ENCODE peak calls at places on chromosomes 4 and X, in four cellular contexts. J is IMR-90, F is mesenchymal stem cell, I is H9. T is an unnamed sample.

GRCh38 chr4:150948069-150948468 is 67.0 kb downstream of the LRBA start:
- DNase-seq in J (no peak), F (no peak), I (no peak), T (no peak)

GRCh38 chrX:73847991-73848390 is 285.0 kb downstream of the CHIC1 start:
- DNase-seq in J (no peak), F (no peak), I (no peak), T (no peak)

GRCh38 chr4:4502694-4503311 is 39.0 kb downstream of the STX18 start:
- DNase-seq in J (peak; percentile 79), F (peak; percentile 62), I (no peak), T (no peak)

GRCh38 chrX:23035493-23035892 is 35.7 kb downstream of the DDX53 start:
- DNase-seq in J (no peak), F (no peak), I (peak; percentile 29), T (no peak)

GRCh38 chr4:3047464-3048286 is 26.7 kb downstream of the HTT-AS start:
- DNase-seq in J (peak; percentile 39), F (peak; percentile 64), I (peak; percentile 86), T (peak; percentile 37)

GRCh38 chrX:153793291-153793690 is 884 bp downstream of the IDH3G start:
- DNase-seq in J (no peak), F (peak; percentile 25), I (no peak), T (no peak)

GRCh38 chrX:113980953-113981352 is 602.9 kb upstream of the HTR2C start:
- DNase-seq in J (no peak), F (no peak), I (no peak), T (no peak)

GRCh38 chrX:65900850-65901844 is 138.7 kb downstream of the VSIG4 start:
- DNase-seq in J (no peak), F (no peak), I (no peak), T (no peak)

GRCh38 chr4:78720151-78720726 is 55.9 kb upstream of the BMP2K start:
- DNase-seq in J (no peak), F (no peak), I (peak; percentile 45), T (no peak)

GRCh38 chr4:67122029-67122428 is 423.3 kb downstream of the CENPC start:
- DNase-seq in J (no peak), F (peak; percentile 19), I (no peak), T (no peak)

GRCh38 chrX:68686684-68687045 is 39.2 kb downstream of the STARD8 start:
- DNase-seq in J (no peak), F (peak; percentile 8), I (peak; percentile 43), T (no peak)

GRCh38 chrX:135931644-135932487 is 38.4 kb downstream of the SAGE1 start:
- DNase-seq in J (peak; percentile 24), F (peak; percentile 26), I (peak; percentile 63), T (peak; percentile 6)

GRCh38 chrX:9942086-9942485 is 25.1 kb upstream of the CLDN34 start:
- DNase-seq in J (no peak), F (no peak), I (no peak), T (no peak)

GRCh38 chrX:51568586-51568985 is 50.1 kb downstream of the CENPVL3 start:
- DNase-seq in J (peak; percentile 91), F (peak; percentile 92), I (no peak), T (no peak)

GRCh38 chr4:182843813-182844325 is 73.3 kb downstream of the DCTD start:
- DNase-seq in J (no peak), F (no peak), I (no peak), T (no peak)

GRCh38 chr4:169272265-169272886 is 1.6 kb upstream of the SH3RF1 start:
- DNase-seq in J (peak; percentile 84), F (peak; percentile 52), I (no peak), T (no peak)

GRCh38 chrX:41518127-41518840 is 71.1 kb downstream of the NYX start:
- DNase-seq in J (no peak), F (no peak), I (no peak), T (no peak)

GRCh38 chr4:109243871-109244270 is 58.6 kb downstream of the COL25A1 start:
- DNase-seq in J (no peak), F (no peak), I (no peak), T (no peak)

GRCh38 chr4:140523370-140523856 is 555 bp upstream of the ELMOD2 start:
- DNase-seq in J (no peak), F (no peak), I (no peak), T (no peak)

GRCh38 chr4:7687796-7688195 is 251.9 kb downstream of the AFAP1 start:
- DNase-seq in J (no peak), F (no peak), I (no peak), T (no peak)

GRCh38 chr4:25859429-25860148 is 3.2 kb downstream of the SEL1L3 start:
- DNase-seq in J (no peak), F (no peak), I (no peak), T (no peak)

GRCh38 chr4:25861422-25861926 is 1.3 kb downstream of the SEL1L3 start:
- DNase-seq in J (peak; percentile 47), F (peak; percentile 60), I (no peak), T (no peak)

GRCh38 chr4:25861951-25862410 is 807 bp downstream of the SEL1L3 start:
- DNase-seq in J (peak; percentile 40), F (peak; percentile 58), I (peak; percentile 48), T (no peak)

GRCh38 chr4:25862411-25863346 is at the start of gene SEL1L3:
- DNase-seq in J (no peak), F (no peak), I (peak; percentile 68), T (peak; percentile 38)

DNA sequence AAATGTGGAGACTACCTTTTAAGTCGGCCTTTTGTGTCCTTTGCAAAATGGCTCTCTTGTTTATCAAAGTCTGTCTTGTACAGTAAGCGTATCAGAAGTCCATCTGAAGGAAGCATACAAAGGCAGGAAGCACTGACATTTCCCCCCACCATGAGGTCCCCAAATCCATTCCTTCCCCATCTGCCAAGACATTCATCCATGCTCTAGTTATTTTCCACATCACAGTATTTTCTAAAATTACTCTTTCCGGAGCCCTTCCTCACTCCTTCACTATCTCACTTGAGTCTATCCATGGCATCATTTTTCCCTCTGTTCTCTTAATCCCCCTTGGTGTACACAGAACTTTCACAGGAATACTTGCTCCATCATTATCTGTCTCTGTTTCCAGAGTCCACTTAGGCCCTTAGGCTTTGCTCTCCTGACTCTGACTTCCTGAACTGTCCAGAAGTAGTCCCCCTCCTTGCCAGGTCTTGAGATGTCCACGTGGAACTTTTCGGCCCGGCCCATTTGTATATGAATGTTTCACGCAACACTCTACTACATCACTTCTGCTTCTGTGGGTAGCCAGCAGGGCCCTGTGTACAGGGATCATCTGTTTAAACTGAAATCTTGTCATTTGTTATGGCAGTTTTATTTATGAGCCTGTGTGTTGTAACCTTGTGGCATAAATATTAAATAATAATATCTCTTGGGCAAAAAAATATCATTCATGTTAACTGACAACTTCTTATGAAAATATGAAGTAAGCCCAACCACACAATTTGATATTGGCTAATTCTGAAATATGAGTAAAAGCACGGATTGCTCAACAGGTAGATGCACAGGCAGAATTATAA is 2.0 kb downstream of the SEL1L3 start:
- DNase-seq in J (peak; percentile 42), F (no peak), I (no peak), T (no peak)
- H3K27ac ChIP-seq in J (no peak overlapping the region), F (no peak overlapping the region), I (no peak overlapping the region), T (no peak overlapping the region)

DNA sequence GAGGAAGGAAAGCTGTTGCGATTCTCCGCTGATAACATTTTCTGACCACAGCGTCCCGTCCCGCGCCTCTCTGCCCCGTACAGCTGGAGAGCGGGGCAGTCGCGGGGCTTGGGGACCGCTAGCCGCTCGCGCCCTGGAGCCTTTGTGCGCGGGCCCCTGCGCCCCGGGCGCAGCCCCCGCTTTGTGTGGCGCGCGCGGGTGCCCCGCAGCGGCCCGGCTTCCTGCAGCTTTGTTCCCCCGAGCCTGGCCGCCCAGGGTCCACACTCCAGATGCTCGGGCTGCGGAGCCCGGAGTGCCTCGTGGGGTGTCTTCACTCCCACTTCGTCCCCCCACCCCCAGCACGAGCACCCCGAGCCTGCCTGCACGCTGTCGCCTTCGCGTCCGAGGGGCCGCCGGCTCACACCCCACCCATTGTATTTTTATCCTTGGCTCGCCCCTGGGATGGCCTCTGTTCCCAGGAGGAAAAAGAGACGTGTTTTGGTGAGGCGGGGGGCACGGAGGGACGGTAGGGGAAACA is 535 bp downstream of the TMEM131L start:
- DNase-seq in J (no peak), F (no peak), I (no peak), T (no peak)
- H3K14ac ChIP-seq in J (peak overlapping the region; percentile 84), F (peak overlapping the region; percentile 41), I (peak overlapping the region; percentile 85), T (peak overlapping the region; percentile 49)

GRCh38 chr4:186699881-186700397 is 23.7 kb downstream of the FAT1 start:
- DNase-seq in J (no peak), F (no peak), I (no peak), T (no peak)

GRCh38 chr4:186701788-186702187 is 21.9 kb downstream of the FAT1 start:
- DNase-seq in J (no peak), F (no peak), I (no peak), T (no peak)

GRCh38 chr4:186701273-186701672 is 22.4 kb downstream of the FAT1 start:
- DNase-seq in J (peak; percentile 41), F (peak; percentile 59), I (peak; percentile 84), T (peak; percentile 75)

GRCh38 chr4:186699298-186699697 is 24.4 kb downstream of the FAT1 start:
- DNase-seq in J (peak; percentile 22), F (peak; percentile 44), I (no peak), T (no peak)

DNA sequence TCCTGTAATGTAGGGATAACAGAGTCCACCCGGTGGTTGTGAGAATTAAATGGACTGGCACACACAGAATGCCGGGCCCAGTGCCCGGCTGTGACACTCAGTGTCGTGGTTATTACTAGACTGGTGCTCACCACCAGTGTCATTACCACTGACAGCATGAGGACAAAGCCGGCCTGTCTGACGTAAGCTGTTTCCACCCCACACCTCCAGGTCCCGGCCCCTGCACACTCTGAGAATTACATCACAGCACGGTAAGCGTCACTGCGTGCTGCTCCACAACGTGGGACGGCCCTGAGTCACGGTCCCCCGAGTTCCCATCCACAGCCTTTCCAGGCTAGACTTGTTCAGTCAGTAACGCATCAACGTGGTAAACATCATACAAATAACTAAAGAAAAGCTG is 22.9 kb downstream of the FAT1 start:
- DNase-seq in J (peak; percentile 76), F (no peak), I (no peak), T (no peak)
- H2BK5ac ChIP-seq in J (no peak overlapping the region), F (no peak overlapping the region), I (no peak overlapping the region), T (no peak overlapping the region)

GRCh38 chrX:78655642-78656041 is 3.5 kb downstream of the RTL3 start:
- DNase-seq in J (no peak), F (no peak), I (no peak), T (no peak)

GRCh38 chrX:78659955-78660354 is 827 bp upstream of the RTL3 start:
- DNase-seq in J (no peak), F (no peak), I (no peak), T (no peak)

GRCh38 chrX:78652971-78653822 is 5.9 kb downstream of the RTL3 start:
- DNase-seq in J (peak; percentile 85), F (peak; percentile 80), I (no peak), T (no peak)

DNA sequence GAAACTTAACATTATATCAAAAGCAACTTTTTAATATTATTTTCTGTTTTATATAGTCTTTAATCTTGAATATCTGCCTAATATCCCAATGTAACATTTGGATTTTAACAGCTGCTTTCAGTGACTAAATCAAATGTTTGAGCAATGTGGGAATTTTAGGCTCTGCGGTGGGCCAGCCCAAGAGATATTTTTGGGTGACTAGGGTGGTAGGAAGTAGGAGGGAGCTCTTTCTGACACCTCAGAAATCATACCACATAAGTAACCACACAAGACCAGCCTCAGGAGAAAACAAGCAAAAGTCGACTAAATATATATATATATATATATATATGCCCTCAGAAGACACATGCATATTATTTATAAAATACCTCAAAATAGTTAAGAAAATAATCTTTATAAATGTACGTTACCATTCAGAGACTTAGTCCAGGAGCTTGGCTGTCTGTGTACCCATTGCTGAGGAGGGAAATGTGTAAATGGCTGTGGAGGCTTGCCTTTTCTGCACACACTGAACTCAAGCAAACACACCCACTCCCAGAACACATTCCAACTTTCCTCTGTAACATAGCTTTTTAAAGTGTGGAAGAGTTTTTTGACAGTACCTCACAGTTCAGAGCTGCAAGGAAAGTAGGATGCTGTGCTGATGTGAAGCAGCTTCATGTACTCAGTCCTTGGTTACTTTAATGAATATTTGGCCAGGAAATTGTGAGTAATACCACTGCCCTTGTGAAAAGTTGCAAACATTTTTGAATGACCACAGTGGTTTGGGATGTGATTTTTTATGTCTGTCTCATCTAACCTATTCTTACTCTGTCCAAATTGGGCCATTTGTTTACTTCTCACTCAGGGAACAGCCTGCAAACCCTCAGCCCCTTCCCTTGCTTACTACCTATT is at the start of gene RTL3:
- DNase-seq in J (peak; percentile 78), F (peak; percentile 68), I (no peak), T (no peak)
- H3K27ac ChIP-seq in J (no peak within 1 kb of the TSS), F (peak within 1 kb of the TSS; percentile 18), I (no peak within 1 kb of the TSS), T (no peak within 1 kb of the TSS)

T was measured in neuronal stem cell.